ENCODE peak calls at places on chromosomes 13 and 19, in seven cellular contexts. M is NCI-H1048; N is stimulated activated CD4-positive, alpha-beta T cell treated with anti-CD3 and anti-CD28 coated beads, Interleukin-15, amount 100 ng/mL, for 48 hours; E is NCI-H2081; K is SW480; C is GM13977; Q is non-pigmented ciliary epithelial cell. P is an unnamed sample.

GRCh38 chr19:43774103-43774939 is 6.5 kb downstream of the KCNN4 start:
- DNase-seq in K (no peak), C (no peak), E (no peak), Q (no peak), M (no peak), N (no peak), P (peak)

GRCh38 chr13:113275387-113275786 is 21.7 kb upstream of the LAMP1 start:
- DNase-seq in M (no peak), Q (peak), K (peak), E (no peak), N (peak), C (peak), P (peak)

GRCh38 chr13:86567119-86567518 is 767.9 kb upstream of the SLITRK6 start:
- DNase-seq in K (no peak), M (no peak), C (no peak), N (no peak), E (no peak), Q (no peak), P (peak)

GRCh38 chr13:110319774-110320509 is 12.9 kb downstream of the COL4A2 start:
- DNase-seq in Q (no peak), C (no peak), K (peak), N (peak), M (no peak), E (no peak), P (no peak)

GRCh38 chr13:80989241-80989640 is 648.3 kb upstream of the SPRY2 start:
- DNase-seq in Q (no peak), E (no peak), C (no peak), M (no peak), K (no peak), N (no peak), P (no peak)

GRCh38 chr19:1674293-1674679 is 21.9 kb upstream of the TCF3 start:
- DNase-seq in N (no peak), K (no peak), C (no peak), Q (no peak), E (no peak), M (no peak), P (no peak)

GRCh38 chr19:18110833-18111232 is 13.3 kb downstream of the MAST3 start:
- DNase-seq in M (no peak), E (no peak), N (no peak), Q (no peak), K (no peak), C (no peak), P (no peak)

GRCh38 chr13:84985860-84986259 is 813.4 kb downstream of the SLITRK6 start:
- DNase-seq in N (no peak), Q (no peak), M (no peak), E (no peak), C (no peak), K (no peak), P (no peak)

GRCh38 chr19:40800997-40801377 is 2.0 kb downstream of the EGLN2 start:
- DNase-seq in E (no peak), K (no peak), M (no peak), Q (no peak), N (no peak), C (no peak), P (no peak)

GRCh38 chr19:48468806-48469055 is 438 bp upstream of the CYTH2 start:
- DNase-seq in N (no peak), M (no peak), Q (peak), K (no peak), E (no peak), C (no peak), P (no peak)

GRCh38 chr13:80945328-80945727 is 604.4 kb upstream of the SPRY2 start:
- DNase-seq in Q (no peak), M (no peak), C (no peak), N (no peak), E (peak), K (peak), P (peak)

GRCh38 chr19:41646589-41647204 is 19.8 kb upstream of the CEACAM4 start:
- DNase-seq in M (no peak), C (no peak), Q (no peak), N (peak), E (no peak), K (no peak), P (no peak)

P was measured in DMS53.